ENCODE peak calls at places on chromosomes 16 and 17, in six cellular contexts. X, Q, Z, C, D and G are unnamed samples. For H3K4me1 and H3K36me3, the result is how much of the 10 kb centered on the place peaks cover.

GRCh38 chr17:65984299-65984698 is 207.6 kb downstream of the CEP112 start:
- DNase-seq in X (peak), Q (no peak), Z (no peak), C (no peak), D (no peak), G (no peak)

GRCh38 chr17:48909796-48910195 is 1.6 kb downstream of the UBE2Z start:
- DNase-seq in X (peak), Q (no peak), Z (no peak), C (no peak), D (no peak), G (no peak)

GRCh38 chr17:44360826-44361225 is 2.8 kb downstream of the FAM171A2 start:
- DNase-seq in X (peak), Q (no peak), Z (no peak), C (no peak), D (no peak), G (no peak)

GRCh38 chr17:58332720-58333395 is 4.3 kb upstream of the TSPOAP1 start:
- DNase-seq in X (no peak), Q (no peak), Z (no peak), C (no peak), D (no peak), G (no peak)

GRCh38 chr16:86231996-86232350 is 278.4 kb upstream of the FOXF1 start:
- DNase-seq in X (no peak), Q (no peak), Z (no peak), C (no peak), D (no peak), G (no peak)

GRCh38 chr16:51638338-51639135 is 487.5 kb upstream of the SALL1 start:
- DNase-seq in X (peak), Q (no peak), Z (no peak), C (no peak), D (no peak), G (no peak)

GRCh38 chr16:67447508-67448076 is 16.7 kb downstream of the HSD11B2 start:
- DNase-seq in X (peak), Q (peak), Z (no peak), C (no peak), D (no peak), G (peak)

GRCh38 chr17:27657620-27658019 is 26.6 kb downstream of the LGALS9 start:
- DNase-seq in X (peak), Q (no peak), Z (no peak), C (no peak), D (no peak), G (no peak)

GRCh38 chr17:70144260-70144846 is 25.0 kb upstream of the KCNJ2 start:
- DNase-seq in X (peak), Q (no peak), Z (no peak), C (no peak), D (no peak), G (no peak)

GRCh38 chr16:13973321-13974023 is 53.5 kb downstream of the ERCC4 start:
- DNase-seq in X (no peak), Q (no peak), Z (no peak), C (no peak), D (no peak), G (no peak)

GRCh38 chr17:56694825-56695224 is 101.3 kb downstream of the NOG start:
- DNase-seq in X (peak), Q (no peak), Z (no peak), C (no peak), D (no peak), G (no peak)

GRCh38 chr17:29585080-29585751 is 4.2 kb downstream of the GIT1 start:
- DNase-seq in X (no peak), Q (no peak), Z (no peak), C (no peak), D (no peak), G (no peak)

GRCh38 chr16:17591655-17592405 is 121.1 kb upstream of the XYLT1 start:
- DNase-seq in X (no peak), Q (no peak), Z (no peak), C (no peak), D (no peak), G (peak)

GRCh38 chr17:21218101-21218500 is 4.1 kb upstream of the TMEM11 start:
- DNase-seq in X (no peak), Q (no peak), Z (no peak), C (no peak), D (no peak), G (no peak)

GRCh38 chr17:40068917-40069750 is 6.4 kb downstream of the THRA start:
- DNase-seq in X (peak), Q (peak), Z (peak), C (peak), D (peak), G (peak)

GRCh38 chr17:74521701-74522201 is 9.5 kb downstream of the CD300LB start:
- DNase-seq in X (no peak), Q (peak), Z (no peak), C (no peak), D (no peak), G (no peak)

GRCh38 chr16:47142469-47143328 is 1.0 kb downstream of the NETO2 start:
- DNase-seq in X (peak), Q (peak), Z (peak), C (no peak), D (no peak), G (peak)

GRCh38 chr16:48113471-48113870 is 42.3 kb downstream of the ABCC12 start:
- DNase-seq in X (no peak), Q (no peak), Z (no peak), C (no peak), D (no peak), G (no peak)

GRCh38 chr16:77918792-77919707 is 103.3 kb upstream of the CLEC3A start:
- DNase-seq in X (peak), Q (no peak), Z (no peak), C (no peak), D (no peak), G (no peak)

GRCh38 chr17:38749222-38750043 is 1.3 kb upstream of the PCGF2 start:
- DNase-seq in X (peak), Q (peak), Z (peak), C (peak), D (peak), G (peak)

GRCh38 chr17:68909066-68909465 is 46.1 kb downstream of the ABCA8 start:
- DNase-seq in X (peak), Q (no peak), Z (no peak), C (no peak), D (peak), G (no peak)

GRCh38 chr16:17258848-17259713 is 211.7 kb downstream of the XYLT1 start:
- DNase-seq in X (peak), Q (no peak), Z (no peak), C (no peak), D (peak), G (no peak)

GRCh38 chr16:19289805-19290490 is 4.4 kb downstream of the CLEC19A start:
- DNase-seq in X (no peak), Q (no peak), Z (no peak), C (no peak), D (no peak), G (no peak)

GRCh38 chr16:85249830-85250455 is 137.7 kb upstream of the CIBAR2 start:
- DNase-seq in X (no peak), Q (no peak), Z (no peak), C (no peak), D (no peak), G (no peak)

GRCh38 chr16:54443352-54443751 is 156.8 kb upstream of the IRX3 start:
- DNase-seq in X (no peak), Q (no peak), Z (no peak), C (no peak), D (no peak), G (no peak)

GRCh38 chr17:1179635-1180433 is at the start of gene ABR:
- DNase-seq in X (peak), Q (peak), Z (peak), C (no peak), D (no peak), G (peak)

GRCh38 chr17:13518271-13519000 is 83.3 kb downstream of the HS3ST3A1 start:
- DNase-seq in X (peak), Q (no peak), Z (no peak), C (no peak), D (no peak), G (no peak)

GRCh38 chr17:73415782-73416181 is 104.0 kb upstream of the CDC42EP4 start:
- DNase-seq in X (no peak), Q (no peak), Z (no peak), C (no peak), D (no peak), G (no peak)

GRCh38 chr17:70539172-70539924 is 370.0 kb downstream of the KCNJ2 start:
- DNase-seq in X (no peak), Q (no peak), Z (no peak), C (no peak), D (no peak), G (no peak)

GRCh38 chr16:57988929-57989328 is 11.5 kb downstream of the ZNF319 start:
- DNase-seq in X (no peak), Q (no peak), Z (no peak), C (no peak), D (no peak), G (no peak)

GRCh38 chr17:65609303-65609702 is 47.9 kb upstream of the AXIN2 start:
- DNase-seq in X (no peak), Q (no peak), Z (no peak), C (no peak), D (no peak), G (no peak)

GRCh38 chr16:59385953-59386352 is 651.8 kb upstream of the GOT2 start:
- DNase-seq in X (peak), Q (no peak), Z (no peak), C (no peak), D (no peak), G (no peak)

GRCh38 chr17:61230972-61231820 is 168.4 kb upstream of the TBX2 start:
- DNase-seq in X (no peak), Q (no peak), Z (no peak), C (no peak), D (no peak), G (no peak)

GRCh38 chr17:61232871-61233270 is 166.8 kb upstream of the TBX2 start:
- DNase-seq in X (peak), Q (no peak), Z (no peak), C (no peak), D (no peak), G (no peak)

GRCh38 chr17:61235821-61236197 is 163.8 kb upstream of the TBX2 start:
- DNase-seq in X (peak), Q (no peak), Z (no peak), C (no peak), D (no peak), G (no peak)

GRCh38 chr17:61235001-61235820 is 164.4 kb upstream of the TBX2 start:
- DNase-seq in X (no peak), Q (no peak), Z (no peak), C (no peak), D (no peak), G (no peak)

GRCh38 chr17:61234102-61234750 is 165.4 kb upstream of the TBX2 start:
- DNase-seq in X (no peak), Q (no peak), Z (no peak), C (no peak), D (no peak), G (no peak)
- H3K4me1 ChIP-seq in X (under half), Q (under half), Z (under half), C (under half), D (under half), G (under half)

GRCh38 chr16:694863-695354 is 4.7 kb upstream of the WDR24 start:
- DNase-seq in X (no peak), Q (no peak), Z (no peak), C (no peak), D (no peak), G (no peak)
- H3K4me3 ChIP-seq in X (no peak), Q (peak), Z (no peak), C (no peak), D (no peak), G (peak)

GRCh38 chr16:10750793-10751192 is 7.2 kb downstream of the NUBP1 start:
- DNase-seq in X (no peak), Q (no peak), Z (no peak), C (no peak), D (no peak), G (no peak)
- H3K36me3 ChIP-seq in X (under half), Q (under half), Z (under half), C (under half), D (under half), G (half or more)

GRCh38 chr16:89560413-89561194 is at the start of gene RPL13:
- DNase-seq in X (peak), Q (peak), Z (peak), C (peak), D (peak), G (peak)

GRCh38 chr16:89562939-89563338 is 2.5 kb downstream of the RPL13 start:
- DNase-seq in X (no peak), Q (no peak), Z (no peak), C (no peak), D (no peak), G (no peak)

GRCh38 chr16:89563639-89564392 is 3.3 kb downstream of the RPL13 start:
- DNase-seq in X (no peak), Q (no peak), Z (no peak), C (no peak), D (no peak), G (no peak)

GRCh38 chr16:89562027-89562599 is 1.6 kb downstream of the RPL13 start:
- DNase-seq in X (no peak), Q (peak), Z (no peak), C (no peak), D (no peak), G (no peak)

DNA sequence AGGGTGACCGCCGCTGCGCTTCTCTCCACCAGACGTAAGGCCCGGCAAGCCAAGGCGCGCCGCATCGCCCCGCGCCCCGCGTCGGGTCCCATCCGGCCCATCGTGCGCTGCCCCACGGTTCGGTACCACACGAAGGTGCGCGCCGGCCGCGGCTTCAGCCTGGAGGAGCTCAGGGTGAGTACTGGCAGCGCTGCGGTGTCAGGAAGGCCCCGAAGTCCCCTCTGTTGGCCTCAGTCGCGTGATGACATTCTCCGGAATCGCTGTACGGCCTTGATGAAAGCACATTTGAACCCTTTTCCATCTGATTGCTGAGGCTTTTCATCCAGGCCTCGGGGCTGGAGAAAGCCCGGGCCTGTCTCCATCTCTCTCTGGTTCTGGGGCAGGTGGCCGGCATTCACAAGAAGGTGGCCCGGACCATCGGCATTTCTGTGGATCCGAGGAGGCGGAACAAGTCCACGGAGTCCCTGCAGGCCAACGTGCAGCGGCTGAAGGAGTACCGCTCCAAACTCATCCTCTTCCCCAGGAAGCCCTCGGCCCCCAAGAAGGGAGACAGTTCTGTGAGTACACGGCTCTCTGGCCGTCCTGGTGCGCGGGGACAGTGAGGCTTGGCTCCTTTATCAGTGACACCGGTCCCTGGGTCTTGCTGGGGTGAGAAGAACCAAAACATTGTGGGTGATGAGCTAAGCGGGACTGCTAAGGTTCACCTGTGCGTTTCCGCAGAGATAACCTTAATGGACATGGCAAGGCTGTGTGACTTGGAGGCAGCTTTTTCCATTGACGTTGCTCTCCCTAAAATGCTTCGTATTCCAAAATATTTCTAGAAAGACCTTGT is 929 bp downstream of the RPL13 start:
- DNase-seq in X (no peak), Q (no peak), Z (no peak), C (no peak), D (no peak), G (no peak)
- H3K4me1 ChIP-seq in X (under half), Q (under half), Z (under half), C (under half), D (half or more), G (half or more)

DNA sequence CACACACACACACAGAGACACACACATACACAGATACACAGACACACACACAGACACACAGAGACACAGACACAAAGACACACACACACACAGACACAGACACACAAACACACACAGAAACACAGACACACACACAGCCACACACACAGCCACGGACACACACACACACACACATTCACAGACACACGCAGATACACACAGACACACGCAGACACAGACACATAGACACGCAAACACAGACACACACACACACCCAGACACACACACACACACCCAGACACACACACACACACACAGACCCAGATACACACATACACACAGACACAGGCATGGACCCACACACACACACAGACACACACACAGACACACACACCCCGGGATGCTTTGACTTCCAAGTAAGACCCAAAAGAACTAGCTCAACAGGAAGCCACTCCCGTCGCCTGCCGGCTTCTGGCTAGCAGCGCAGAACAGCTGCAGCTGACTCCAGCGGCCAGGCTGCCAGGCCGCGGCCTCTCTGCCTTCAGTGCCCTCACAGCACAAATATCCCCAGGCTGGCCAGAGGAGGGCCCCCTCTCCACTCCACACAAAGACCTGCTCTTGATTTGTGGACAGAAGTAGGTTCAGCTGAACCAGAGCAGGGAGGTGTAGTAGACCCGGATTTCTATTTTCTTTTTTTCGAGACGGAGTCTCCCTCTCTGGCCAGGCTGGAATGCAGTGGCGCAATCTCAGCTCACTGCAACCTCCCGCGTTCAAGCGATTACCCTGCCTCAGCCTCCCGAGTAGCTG is 6.0 kb upstream of the CHRNE start:
- DNase-seq in X (peak), Q (peak), Z (peak), C (peak), D (peak), G (peak)
- H3K4me3 ChIP-seq in X (no peak), Q (no peak), Z (no peak), C (no peak), D (no peak), G (no peak)

GRCh38 chr17:18006495-18007239 is 32.3 kb downstream of the ATPAF2 start:
- DNase-seq in X (no peak), Q (no peak), Z (no peak), C (no peak), D (no peak), G (no peak)
- H3K36me3 ChIP-seq in X (under half), Q (under half), Z (under half), C (under half), D (under half), G (under half)

GRCh38 chr17:47882247-47882646 is 13.8 kb upstream of the SP2 start:
- DNase-seq in X (peak), Q (peak), Z (no peak), C (no peak), D (peak), G (no peak)

GRCh38 chr17:47877368-47878034 is 18.5 kb upstream of the SP2 start:
- DNase-seq in X (no peak), Q (no peak), Z (no peak), C (no peak), D (no peak), G (no peak)

GRCh38 chr17:47879028-47879585 is 16.9 kb upstream of the SP2 start:
- DNase-seq in X (peak), Q (no peak), Z (no peak), C (no peak), D (no peak), G (no peak)

GRCh38 chr17:47878203-47879027 is 17.6 kb upstream of the SP2 start:
- DNase-seq in X (no peak), Q (no peak), Z (no peak), C (no peak), D (no peak), G (no peak)

GRCh38 chr17:47879776-47880452 is 16.1 kb upstream of the SP2 start:
- DNase-seq in X (no peak), Q (no peak), Z (no peak), C (no peak), D (no peak), G (no peak)
- H3K4me1 ChIP-seq in X (under half), Q (under half), Z (under half), C (under half), D (under half), G (under half)